ENCODE peak calls at places on chromosomes 11 and 22, in six cellular contexts. P, B, T, G, K and H are unnamed samples.

GRCh38 chr22:39731881-39732555 is 161.5 kb downstream of the CACNA1I start:
- DNase-seq in P (no peak), B (no peak), T (no peak), G (no peak), K (no peak), H (no peak)

GRCh38 chr11:20668844-20669832 is at the start of gene NELL1:
- DNase-seq in P (no peak), B (no peak), T (no peak), G (no peak), K (peak; percentile 49), H (no peak)

GRCh38 chr11:76661835-76662434 is 8.6 kb downstream of the LRRC32 start:
- DNase-seq in P (no peak), B (no peak), T (no peak), G (no peak), K (peak; percentile 24), H (no peak)

GRCh38 chr22:31148953-31149627 is 8.8 kb upstream of the PLA2G3 start:
- DNase-seq in P (no peak), B (peak; percentile 49), T (peak; percentile 63), G (peak; percentile 32), K (peak; percentile 84), H (peak; percentile 8)

GRCh38 chr11:88051386-88051785 is 123.9 kb downstream of the RAB38 start:
- DNase-seq in P (no peak), B (peak; percentile 12), T (no peak), G (no peak), K (no peak), H (no peak)

GRCh38 chr11:1049071-1049405 is 12.5 kb upstream of the MUC6 start:
- DNase-seq in P (no peak), B (no peak), T (no peak), G (no peak), K (no peak), H (no peak)

GRCh38 chr11:43583548-43583947 is 97.0 kb upstream of the HSD17B12 start:
- DNase-seq in P (no peak), B (no peak), T (no peak), G (no peak), K (no peak), H (no peak)

GRCh38 chr11:12179019-12179418 is 68.6 kb downstream of the MICAL2 start:
- DNase-seq in P (no peak), B (no peak), T (no peak), G (no peak), K (peak; percentile 88), H (no peak)

GRCh38 chr11:75858613-75859012 is 43.6 kb downstream of the UVRAG start:
- DNase-seq in P (no peak), B (peak; percentile 63), T (no peak), G (no peak), K (no peak), H (no peak)

GRCh38 chr11:2462986-2463765 is 18.4 kb downstream of the KCNQ1 start:
- DNase-seq in P (no peak), B (no peak), T (peak; percentile 91), G (no peak), K (peak; percentile 98), H (no peak)

GRCh38 chr11:19444231-19444630 is 203.5 kb upstream of the E2F8 start:
- DNase-seq in P (no peak), B (no peak), T (no peak), G (no peak), K (no peak), H (no peak)

GRCh38 chr11:128061321-128061871 is 526.0 kb downstream of the ETS1 start:
- DNase-seq in P (no peak), B (peak; percentile 97), T (no peak), G (no peak), K (no peak), H (no peak)

GRCh38 chr11:118238947-118239346 is 13.2 kb downstream of the MPZL3 start:
- DNase-seq in P (no peak), B (no peak), T (no peak), G (no peak), K (no peak), H (no peak)
- H3K27ac ChIP-seq in P (no peak overlapping the region), B (no peak overlapping the region), T (no peak overlapping the region), G (no peak overlapping the region), K (no peak overlapping the region), H (no peak overlapping the region)

GRCh38 chr11:67629386-67630229 is at the start of gene NUDT8:
- DNase-seq in P (peak; percentile 51), B (peak; percentile 44), T (peak; percentile 76), G (peak; percentile 93), K (peak; percentile 94), H (peak; percentile 82)

GRCh38 chr11:67627394-67627787 is 2.3 kb downstream of the NUDT8 start:
- DNase-seq in P (no peak), B (no peak), T (peak; percentile 12), G (no peak), K (peak; percentile 62), H (no peak)

GRCh38 chr11:67627788-67628624 is 1.7 kb downstream of the NUDT8 start:
- DNase-seq in P (no peak), B (no peak), T (no peak), G (no peak), K (peak; percentile 75), H (no peak)

GRCh38 chr11:67630230-67630942 is 649 bp upstream of the NUDT8 start:
- DNase-seq in P (peak; percentile 97), B (peak; percentile 82), T (peak; percentile 99), G (peak; percentile 99), K (peak; percentile 99), H (peak; percentile 93)

DNA sequence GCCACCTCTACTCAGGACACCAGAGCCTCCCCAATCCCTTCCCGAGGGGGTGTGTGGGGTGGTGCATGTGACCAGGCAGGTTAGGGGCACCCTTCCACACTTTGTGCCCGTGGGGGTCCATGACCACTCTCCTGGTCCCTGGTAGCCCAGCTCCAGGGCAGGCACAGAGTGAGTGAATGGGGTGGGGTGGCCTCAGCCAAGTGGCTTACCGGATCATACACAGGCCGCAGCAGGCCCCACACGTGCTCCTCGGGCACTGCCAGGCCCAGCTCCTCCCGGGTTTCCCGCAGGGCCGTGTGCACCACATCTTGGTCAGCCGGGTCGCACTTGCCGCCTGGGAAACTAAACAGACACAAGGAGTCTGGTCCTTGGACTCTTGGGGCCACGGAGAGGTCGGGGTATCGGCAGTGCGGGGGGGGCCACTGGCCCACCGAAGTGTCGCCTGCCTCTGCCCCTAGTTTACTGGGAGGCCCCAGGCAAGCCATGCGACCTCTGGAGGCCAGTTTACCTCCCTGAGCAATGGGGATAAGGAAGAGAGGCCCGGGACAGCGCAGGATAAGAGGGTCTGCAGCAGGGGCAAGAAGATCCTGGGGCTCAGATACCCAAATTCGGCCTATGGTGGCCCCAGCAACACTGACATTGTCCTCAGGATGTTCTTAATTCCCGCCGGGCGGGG is 889 bp downstream of the NUDT8 start:
- DNase-seq in P (no peak), B (no peak), T (no peak), G (peak; percentile 47), K (peak; percentile 79), H (no peak)
- TF ChIP-seq CTCF in P (no peak), B (peak; percentile 59), T (no peak), G (no peak), K (no peak), H (no peak)

GRCh38 chr11:46285173-46285572 is 7.7 kb downstream of the CREB3L1 start:
- DNase-seq in P (no peak), B (no peak), T (no peak), G (no peak), K (no peak), H (no peak)

GRCh38 chr11:46278387-46279173 is 1.1 kb downstream of the CREB3L1 start:
- DNase-seq in P (no peak), B (no peak), T (peak; percentile 73), G (no peak), K (peak; percentile 90), H (peak; percentile 19)

GRCh38 chr11:46277623-46278386 is at the start of gene CREB3L1:
- DNase-seq in P (no peak), B (no peak), T (peak; percentile 79), G (no peak), K (peak; percentile 86), H (no peak)

GRCh38 chr11:46279393-46280099 is 2.1 kb downstream of the CREB3L1 start:
- DNase-seq in P (no peak), B (peak; percentile 71), T (peak; percentile 35), G (no peak), K (no peak), H (no peak)

GRCh38 chr11:46281374-46281831 is 3.9 kb downstream of the CREB3L1 start:
- DNase-seq in P (no peak), B (no peak), T (no peak), G (no peak), K (no peak), H (no peak)
- H3K27ac ChIP-seq in P (no peak overlapping the region), B (peak overlapping the region; percentile 6), T (no peak overlapping the region), G (no peak overlapping the region), K (no peak overlapping the region), H (no peak overlapping the region)

DNA sequence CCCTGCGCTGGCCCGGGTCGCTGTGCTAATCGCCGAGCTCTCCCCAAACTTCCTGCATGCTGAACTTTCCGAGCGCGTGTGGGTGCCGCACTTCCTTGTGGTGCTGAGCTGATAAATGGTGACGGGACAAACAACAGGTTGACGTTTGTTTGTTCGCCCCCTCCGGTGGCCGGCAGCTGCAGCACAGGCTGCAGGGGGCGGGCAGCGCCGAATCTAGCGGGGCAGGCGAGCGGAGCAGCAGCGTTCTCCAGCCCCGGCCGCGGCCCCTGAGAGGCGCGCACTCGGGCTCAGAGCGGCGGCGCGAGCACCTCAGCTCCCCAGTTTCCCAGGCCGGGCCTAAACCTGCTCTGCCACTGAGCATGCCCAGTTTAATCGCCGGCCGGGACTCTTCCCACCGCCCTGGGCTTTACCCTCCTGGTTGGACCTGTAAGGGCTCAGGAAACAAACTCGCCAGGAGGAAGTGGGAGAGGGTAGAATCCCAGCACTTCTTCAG is at the start of gene PDGFD:
- DNase-seq in P (peak; percentile 2), B (peak; percentile 73), T (peak; percentile 63), G (peak; percentile 75), K (peak; percentile 89), H (no peak)
- TF ChIP-seq CTCF in P (peak; percentile 61), B (peak; percentile 11), T (peak; percentile 61), G (peak; percentile 32), K (peak; percentile 24), H (no peak)